ENCODE peak calls at places on chromosomes 12 and 14, in four cellular contexts. T is GM12865, U is HAP-1, S is esophagus squamous epithelium. V is an unnamed sample.

GRCh38 chr12:132148368-132149045 is 4.2 kb downstream of the NOC4L start:
- DNase-seq in T (no peak), U (no peak), S (no peak), V (no peak)

GRCh38 chr12:109069307-109070231 is 17.2 kb downstream of the USP30 start:
- DNase-seq in T (no peak), U (peak; percentile 18), S (no peak), V (no peak)

GRCh38 chr12:10160659-10161386 is 11.1 kb downstream of the OLR1 start:
- DNase-seq in T (no peak), U (no peak), S (no peak), V (no peak)

GRCh38 chr14:96349286-96350075 is 13.7 kb downstream of the ATG2B start:
- DNase-seq in T (no peak), U (no peak), S (no peak), V (no peak)

GRCh38 chr14:71206123-71206522 is 298.9 kb downstream of the PCNX1 start:
- DNase-seq in T (no peak), U (no peak), S (no peak), V (no peak)

GRCh38 chr12:48973992-48974673 is 2.6 kb upstream of the WNT10B start:
- DNase-seq in T (no peak), U (peak; percentile 51), S (no peak), V (peak; percentile 71)

GRCh38 chr12:26787125-26787495 is 45.9 kb downstream of the ITPR2 start:
- DNase-seq in T (no peak), U (no peak), S (no peak), V (no peak)

GRCh38 chr12:45532113-45532512 is 197.4 kb upstream of the ARID2 start:
- DNase-seq in T (peak; percentile 9), U (no peak), S (no peak), V (no peak)

GRCh38 chr12:94644141-94644575 is 6.2 kb downstream of the TMCC3 start:
- DNase-seq in T (peak; percentile 52), U (no peak), S (no peak), V (peak; percentile 33)

GRCh38 chr12:22255097-22255496 is 79.4 kb downstream of the ST8SIA1 start:
- DNase-seq in T (no peak), U (no peak), S (no peak), V (no peak)

GRCh38 chr12:52818376-52818775 is 4.5 kb upstream of the KRT4 start:
- DNase-seq in T (no peak), U (no peak), S (no peak), V (no peak)

GRCh38 chr14:92490239-92490959 is 23.2 kb upstream of the RIN3 start:
- DNase-seq in T (no peak), U (no peak), S (no peak), V (no peak)

GRCh38 chr12:132115500-132115899 is 28.6 kb downstream of the DDX51 start:
- DNase-seq in T (no peak), U (no peak), S (no peak), V (no peak)

GRCh38 chr12:57046392-57046791 is 3.5 kb downstream of the MYO1A start:
- DNase-seq in T (no peak), U (no peak), S (no peak), V (no peak)

V was measured in left ventricle myocardium superior.